ENCODE peak calls at places on chromosomes 13 and 19, in six cellular contexts. L is lower lobe of right lung, V is Caco-2, K is psoas muscle, I is cardiac muscle cell, U is RWPE1. B is an unnamed sample.

GRCh38 chr19:50205681-50206138 is 2.3 kb downstream of the MYH14 start:
- DNase-seq in K (no peak), U (no peak), I (no peak), L (peak), V (peak), B (no peak)

GRCh38 chr13:112897956-112898785 is 70.8 kb upstream of the MCF2L start:
- DNase-seq in L (peak), K (peak), I (no peak), U (no peak), V (peak), B (no peak)

GRCh38 chr13:79871594-79871993 is 390.6 kb downstream of the NDFIP2 start:
- DNase-seq in K (no peak), L (no peak), U (no peak), I (no peak), V (no peak), B (no peak)

GRCh38 chr13:75316427-75316826 is 165.5 kb downstream of the TBC1D4 start:
- DNase-seq in V (no peak), L (no peak), U (peak), K (no peak), I (peak), B (no peak)

GRCh38 chr13:24035411-24035810 is 125.1 kb upstream of the SPATA13 start:
- DNase-seq in V (no peak), K (no peak), U (no peak), L (no peak), I (no peak), B (no peak)

GRCh38 chr13:78215458-78215857 is 296.8 kb upstream of the EDNRB start:
- DNase-seq in V (no peak), L (no peak), U (no peak), I (no peak), K (no peak), B (no peak)

GRCh38 chr19:38647966-38648788 is 728 bp downstream of the ACTN4 start:
- DNase-seq in I (no peak), U (no peak), L (no peak), K (no peak), V (no peak), B (no peak)

GRCh38 chr13:91946498-91947070 is 548.2 kb downstream of the GPC5 start:
- DNase-seq in U (peak), L (no peak), V (no peak), I (peak), K (no peak), B (no peak)

GRCh38 chr13:97205971-97206370 is 16.2 kb upstream of the MBNL2 start:
- DNase-seq in U (peak), I (peak), V (no peak), K (no peak), L (no peak), B (no peak)

GRCh38 chr19:30222993-30223865 is 149.0 kb upstream of the ZNF536 start:
- DNase-seq in V (no peak), K (no peak), U (no peak), I (no peak), L (no peak), B (no peak)

GRCh38 chr13:106140476-106140875 is 395.0 kb downstream of the EFNB2 start:
- DNase-seq in U (no peak), I (no peak), K (no peak), V (no peak), L (no peak), B (no peak)

GRCh38 chr19:14530005-14530348 is 583 bp downstream of the TECR start:
- DNase-seq in U (no peak), K (no peak), V (peak), I (no peak), L (peak), B (no peak)

GRCh38 chr13:82698941-82699340 is 1183.3 kb downstream of the SLITRK1 start:
- DNase-seq in K (no peak), U (no peak), V (no peak), L (no peak), I (no peak), B (no peak)

GRCh38 chr19:46660008-46660517 is 919 bp downstream of the DACT3 start:
- DNase-seq in U (no peak), I (peak), V (peak), L (no peak), K (no peak), B (no peak)

GRCh38 chr19:10260141-10260584 is 8.1 kb downstream of the MRPL4 start:
- DNase-seq in V (no peak), K (no peak), I (no peak), L (peak), U (peak), B (no peak)

GRCh38 chr13:36817996-36818395 is 1.0 kb upstream of the RFXAP start:
- DNase-seq in V (no peak), I (no peak), K (no peak), L (no peak), U (no peak), B (no peak)

GRCh38 chr19:38049105-38049649 is 142.2 kb downstream of the SIPA1L3 start:
- DNase-seq in V (no peak), U (no peak), I (peak), K (no peak), L (no peak), B (no peak)

GRCh38 chr13:111431241-111431640 is 110.8 kb downstream of the TEX29 start:
- DNase-seq in V (no peak), U (no peak), K (no peak), I (no peak), L (no peak), B (no peak)

GRCh38 chr13:64684685-64685431 is 2545.3 kb downstream of the PCDH9 start:
- DNase-seq in I (peak), V (no peak), U (no peak), K (no peak), L (no peak), B (no peak)

GRCh38 chr19:22422220-22422619 is at the start of gene ZNF98:
- DNase-seq in V (no peak), U (no peak), I (peak), L (no peak), K (peak), B (no peak)

GRCh38 chr13:41017744-41018582 is 1.2 kb downstream of the ELF1 start:
- DNase-seq in L (no peak), V (no peak), I (no peak), U (no peak), K (no peak), B (no peak)

GRCh38 chr13:75226092-75226491 is 255.9 kb downstream of the TBC1D4 start:
- DNase-seq in U (no peak), K (no peak), L (peak), V (no peak), I (no peak), B (no peak)

GRCh38 chr13:95784891-95785290 is 108.0 kb downstream of the DNAJC3 start:
- DNase-seq in K (no peak), V (no peak), U (peak), I (peak), L (no peak), B (no peak)

GRCh38 chr13:50080158-50080855 is 65.1 kb downstream of the KCNRG start:
- DNase-seq in L (no peak), I (peak), U (no peak), K (no peak), V (no peak), B (no peak)

GRCh38 chr13:57629821-57630235 is 1.7 kb upstream of the PCDH17 start:
- DNase-seq in I (peak), V (no peak), U (peak), K (peak), L (peak), B (peak)

GRCh38 chr19:41521860-41522555 is 54.0 kb upstream of the CEACAM21 start:
- DNase-seq in V (no peak), U (no peak), I (no peak), K (peak), L (peak), B (no peak)

GRCh38 chr19:29293292-29293691 is 80.3 kb upstream of the UQCRFS1 start:
- DNase-seq in V (no peak), U (no peak), I (no peak), L (no peak), K (no peak), B (no peak)

GRCh38 chr13:90414691-90415596 is 932.5 kb upstream of the MIR17HG start:
- DNase-seq in I (peak), V (no peak), L (no peak), K (no peak), U (peak), B (no peak)

GRCh38 chr19:29664753-29665214 is 477 bp upstream of the PLEKHF1 start:
- DNase-seq in U (no peak), K (no peak), I (no peak), V (no peak), L (no peak), B (no peak)

GRCh38 chr19:47729799-47730520 is 15.4 kb upstream of the NOP53 start:
- DNase-seq in L (peak), K (peak), I (peak), U (peak), V (peak), B (no peak)

GRCh38 chr13:74487091-74487722 is 353.0 kb upstream of the KLF12 start:
- DNase-seq in U (no peak), I (peak), V (no peak), K (no peak), L (no peak), B (no peak)

GRCh38 chr13:98541211-98541610 is 35.7 kb downstream of the STK24 start:
- DNase-seq in V (no peak), I (peak), U (no peak), L (no peak), K (no peak), B (no peak)

GRCh38 chr19:54541712-54542111 is 31.9 kb upstream of the LILRA2 start:
- DNase-seq in I (no peak), U (no peak), L (no peak), K (no peak), V (no peak), B (no peak)

GRCh38 chr19:14347999-14348889 is 33.0 kb upstream of the ADGRE5 start:
- DNase-seq in K (peak), U (peak), V (peak), L (peak), I (peak), B (peak)

GRCh38 chr13:44309771-44310767 is 63.6 kb upstream of the SERP2 start:
- DNase-seq in V (no peak), I (no peak), L (no peak), U (no peak), K (peak), B (no peak)

GRCh38 chr19:34317311-34317927 is 47.6 kb upstream of the GPI start:
- DNase-seq in I (no peak), K (no peak), L (no peak), U (no peak), V (no peak), B (no peak)

GRCh38 chr19:22144394-22144793 is 52.4 kb downstream of the ZNF676 start:
- DNase-seq in K (no peak), U (no peak), V (no peak), I (peak), L (no peak), B (no peak)

GRCh38 chr13:46603165-46603603 is 50.2 kb downstream of the LRCH1 start:
- DNase-seq in K (no peak), U (no peak), L (no peak), I (peak), V (peak), B (no peak)
- TF ChIP-seq CTCF in K (no peak), U (no peak), L (peak), I (peak), V (peak), B (peak)

GRCh38 chr13:68816715-68817114 is 1290.9 kb upstream of the ATXN8OS start:
- DNase-seq in I (no peak), V (no peak), U (no peak), L (no peak), K (no peak), B (no peak)
- TF ChIP-seq CTCF in I (no peak), V (no peak), U (no peak), L (no peak), K (no peak), B (no peak)

DNA sequence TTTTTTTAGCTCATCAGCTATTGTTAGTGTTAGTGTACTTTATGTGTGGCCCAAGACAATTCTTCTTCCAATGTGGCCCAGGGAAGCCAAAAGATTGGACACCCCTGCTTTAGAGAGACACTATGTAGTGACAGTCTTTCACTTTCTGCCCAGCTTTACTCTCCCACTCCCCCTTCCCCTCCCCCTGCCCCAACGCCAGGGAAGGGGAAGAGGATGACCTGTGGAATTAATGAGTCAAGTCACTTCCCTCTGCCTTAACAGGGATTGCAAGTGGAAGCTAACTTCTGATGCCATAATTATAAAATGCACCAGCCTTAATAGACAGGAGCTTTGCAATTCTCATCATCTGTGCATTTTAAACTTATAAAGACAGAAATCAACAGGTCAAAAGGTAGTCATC is 1.6 kb downstream of the ZNF415 start:
- DNase-seq in U (no peak), V (no peak), K (no peak), I (no peak), L (no peak), B (no peak)
- TF ChIP-seq CTCF in U (no peak), V (no peak), K (no peak), I (no peak), L (no peak), B (no peak)

DNA sequence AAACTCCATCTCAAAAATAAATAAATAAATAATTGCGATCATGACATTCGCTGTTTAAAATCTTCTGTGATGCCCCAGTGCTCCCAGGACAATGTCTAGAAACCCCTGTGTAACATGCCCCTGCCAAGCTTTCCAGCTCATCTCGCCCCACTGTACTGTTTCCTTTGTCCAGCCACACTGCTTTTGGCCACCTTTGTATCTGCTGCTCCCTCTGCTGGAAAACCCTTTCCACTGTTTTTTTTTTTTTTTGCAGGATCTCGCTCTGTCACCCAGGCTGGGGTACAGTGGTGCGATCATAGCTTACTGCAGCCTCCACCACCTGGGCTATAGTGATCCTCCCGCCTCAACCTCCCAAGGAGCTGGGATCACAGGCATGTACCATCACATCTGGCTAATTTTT is 7.5 kb downstream of the PLAUR start:
- DNase-seq in U (no peak), K (no peak), V (no peak), I (peak), L (no peak), B (no peak)
- TF ChIP-seq CTCF in U (peak), K (no peak), V (no peak), I (peak), L (peak), B (peak)

DNA sequence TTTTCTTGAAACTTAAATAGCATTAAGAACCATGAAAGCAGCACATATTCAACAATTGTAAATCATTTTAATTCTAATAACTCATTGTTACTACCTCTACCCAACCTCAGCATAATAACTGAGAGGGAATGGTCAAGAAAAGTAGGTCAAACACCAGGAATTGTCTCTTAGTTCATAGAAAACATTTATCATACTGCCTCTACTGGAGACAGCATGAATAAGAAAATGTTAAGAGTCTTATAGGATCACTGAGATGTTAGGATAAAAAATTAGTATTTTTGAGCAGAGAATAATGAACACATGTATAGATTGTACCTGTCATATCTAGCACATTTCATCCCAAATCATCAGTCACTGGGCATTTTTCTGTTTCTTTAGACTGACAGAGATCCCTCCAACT is 515.3 kb downstream of the PCDH9 start:
- DNase-seq in I (peak), L (no peak), V (no peak), K (no peak), U (no peak), B (no peak)
- TF ChIP-seq CTCF in I (peak), L (no peak), V (no peak), K (no peak), U (no peak), B (peak)

GRCh38 chr13:39273953-39274352 is 235.7 kb downstream of the NHLRC3 start:
- DNase-seq in K (no peak), L (no peak), I (peak), U (peak), V (no peak), B (no peak)
- TF ChIP-seq CTCF in K (no peak), L (no peak), I (peak), U (peak), V (peak), B (peak)

DNA sequence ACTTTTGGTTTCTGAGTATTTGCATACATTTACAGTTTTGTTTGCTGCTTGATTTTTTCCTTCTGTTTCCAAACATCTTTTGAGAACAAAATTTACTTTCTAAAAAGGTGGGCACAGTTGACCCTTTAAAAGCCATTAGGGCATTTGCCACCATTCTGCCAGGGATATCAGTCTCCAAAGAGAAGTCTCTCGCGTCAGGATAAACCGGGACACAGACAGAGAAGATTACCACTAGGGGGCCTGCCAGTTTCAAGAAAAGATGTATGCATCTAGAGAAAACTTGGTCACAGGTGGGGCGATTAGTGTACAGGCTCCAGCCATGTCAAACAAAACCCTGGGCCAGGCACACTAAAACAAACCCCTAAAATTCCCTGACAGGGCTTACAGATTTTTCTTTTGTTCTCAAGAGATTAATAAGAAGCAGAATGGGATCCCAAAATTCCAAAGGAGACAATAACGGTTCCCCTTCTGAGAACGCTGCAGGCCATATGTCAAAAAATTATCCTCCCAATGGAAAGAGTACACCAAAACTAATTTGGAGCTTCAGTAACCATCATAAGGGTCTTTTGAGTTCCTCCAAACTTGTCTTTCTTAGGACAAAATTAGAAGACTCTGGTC is 10.7 kb upstream of the PABPC3 start:
- DNase-seq in L (no peak), I (peak), V (peak), U (peak), K (no peak), B (no peak)
- TF ChIP-seq CTCF in L (peak), I (peak), V (peak), U (peak), K (no peak), B (peak)

GRCh38 chr13:47455581-47455980 is 545.5 kb downstream of the SUCLA2 start:
- DNase-seq in L (peak), V (no peak), K (no peak), I (peak), U (no peak), B (no peak)
- TF ChIP-seq CTCF in L (no peak), V (no peak), K (no peak), I (peak), U (no peak), B (no peak)

GRCh38 chr13:93847162-93847561 is 620.6 kb downstream of the GPC6 start:
- DNase-seq in U (peak), L (no peak), I (peak), K (no peak), V (no peak), B (no peak)

GRCh38 chr13:93848247-93848646 is 621.6 kb downstream of the GPC6 start:
- DNase-seq in U (no peak), L (no peak), K (no peak), I (no peak), V (no peak), B (no peak)

GRCh38 chr13:93843082-93843481 is 616.5 kb downstream of the GPC6 start:
- DNase-seq in V (no peak), L (no peak), K (no peak), U (peak), I (no peak), B (no peak)
- TF ChIP-seq CTCF in V (no peak), L (no peak), K (no peak), U (no peak), I (no peak), B (no peak)

GRCh38 chr19:3723110-3723488 is 14.9 kb downstream of the TJP3 start:
- DNase-seq in U (no peak), I (no peak), V (no peak), L (no peak), K (no peak), B (no peak)
- TF ChIP-seq CTCF in U (no peak), I (no peak), V (no peak), L (no peak), K (no peak), B (no peak)

B was measured in osteocyte.